ENCODE peak calls at places on chromosome 17, in five cellular contexts. One of them, this sample, is unnamed.

GRCh38 chr17:6755281-6755680 is 565 bp upstream of the XAF1 start:
- DNase-seq in tibial artery: peak
- DNase-seq in CD4-positive, alpha-beta T cell: no peak
- DNase-seq in psoas muscle: peak
- DNase-seq in RWPE1: no peak
- DNase-seq in this sample: no peak

GRCh38 chr17:27946521-27946920 is 53.4 kb upstream of the LYRM9 start:
- DNase-seq in RWPE1: no peak
- DNase-seq in psoas muscle: no peak
- DNase-seq in tibial artery: no peak
- DNase-seq in CD4-positive, alpha-beta T cell: no peak
- DNase-seq in this sample: no peak

GRCh38 chr17:76467366-76467765 is at the start of gene AANAT:
- DNase-seq in psoas muscle: no peak
- DNase-seq in CD4-positive, alpha-beta T cell: no peak
- DNase-seq in RWPE1: no peak
- DNase-seq in tibial artery: no peak
- DNase-seq in this sample: no peak

GRCh38 chr17:43671075-43671692 is 9.5 kb upstream of the MEOX1 start:
- DNase-seq in CD4-positive, alpha-beta T cell: no peak
- DNase-seq in psoas muscle: no peak
- DNase-seq in tibial artery: no peak
- DNase-seq in RWPE1: no peak
- DNase-seq in this sample: no peak

GRCh38 chr17:56389356-56389755 is 204.1 kb upstream of the NOG start:
- DNase-seq in RWPE1: no peak
- DNase-seq in CD4-positive, alpha-beta T cell: no peak
- DNase-seq in tibial artery: no peak
- DNase-seq in psoas muscle: no peak
- DNase-seq in this sample: no peak

GRCh38 chr17:61284174-61284573 is 115.5 kb upstream of the TBX2 start:
- DNase-seq in tibial artery: no peak
- DNase-seq in psoas muscle: no peak
- DNase-seq in CD4-positive, alpha-beta T cell: no peak
- DNase-seq in RWPE1: no peak
- DNase-seq in this sample: no peak

GRCh38 chr17:75047398-75048098 is 523 bp downstream of the KCTD2 start:
- DNase-seq in tibial artery: peak
- DNase-seq in RWPE1: no peak
- DNase-seq in psoas muscle: peak
- DNase-seq in CD4-positive, alpha-beta T cell: no peak
- DNase-seq in this sample: peak

GRCh38 chr17:61468263-61468907 is 16.2 kb downstream of the TBX4 start:
- DNase-seq in RWPE1: no peak
- DNase-seq in CD4-positive, alpha-beta T cell: no peak
- DNase-seq in psoas muscle: no peak
- DNase-seq in tibial artery: no peak
- DNase-seq in this sample: no peak

GRCh38 chr17:75124041-75124818 is 7.3 kb downstream of the NT5C start:
- DNase-seq in psoas muscle: peak
- DNase-seq in tibial artery: peak
- DNase-seq in CD4-positive, alpha-beta T cell: peak
- DNase-seq in RWPE1: peak
- DNase-seq in this sample: no peak

GRCh38 chr17:64063766-64064224 is 43.4 kb upstream of the ICAM2 start:
- DNase-seq in RWPE1: no peak
- DNase-seq in psoas muscle: peak
- DNase-seq in tibial artery: no peak
- DNase-seq in CD4-positive, alpha-beta T cell: peak
- DNase-seq in this sample: peak

GRCh38 chr17:79950711-79951110 is 85.0 kb downstream of the TBC1D16 start:
- DNase-seq in psoas muscle: peak
- DNase-seq in tibial artery: peak
- DNase-seq in CD4-positive, alpha-beta T cell: no peak
- DNase-seq in RWPE1: no peak
- DNase-seq in this sample: peak

GRCh38 chr17:80103061-80103481 is 1.7 kb downstream of the GAA start:
- DNase-seq in RWPE1: peak
- DNase-seq in psoas muscle: no peak
- DNase-seq in CD4-positive, alpha-beta T cell: no peak
- DNase-seq in tibial artery: no peak
- DNase-seq in this sample: no peak

GRCh38 chr17:11986939-11987329 is 10.3 kb downstream of the ZNF18 start:
- DNase-seq in RWPE1: peak
- DNase-seq in CD4-positive, alpha-beta T cell: no peak
- DNase-seq in psoas muscle: no peak
- DNase-seq in tibial artery: no peak
- DNase-seq in this sample: no peak

GRCh38 chr17:34300652-34301390 is 15.3 kb downstream of the CCL11 start:
- DNase-seq in CD4-positive, alpha-beta T cell: no peak
- DNase-seq in psoas muscle: no peak
- DNase-seq in tibial artery: no peak
- DNase-seq in RWPE1: no peak
- DNase-seq in this sample: no peak

GRCh38 chr17:34980681-34981537 is 597 bp downstream of the LIG3 start:
- DNase-seq in RWPE1: peak
- DNase-seq in tibial artery: peak
- DNase-seq in CD4-positive, alpha-beta T cell: peak
- DNase-seq in psoas muscle: peak
- DNase-seq in this sample: peak

GRCh38 chr17:68512967-68513474 is 791 bp downstream of the PRKAR1A start:
- DNase-seq in psoas muscle: no peak
- DNase-seq in tibial artery: no peak
- DNase-seq in RWPE1: peak
- DNase-seq in CD4-positive, alpha-beta T cell: no peak
- DNase-seq in this sample: peak

GRCh38 chr17:78826426-78826825 is 14.2 kb downstream of the USP36 start:
- DNase-seq in tibial artery: no peak
- DNase-seq in psoas muscle: no peak
- DNase-seq in CD4-positive, alpha-beta T cell: no peak
- DNase-seq in RWPE1: no peak
- DNase-seq in this sample: no peak

GRCh38 chr17:49779730-49780220 is 8.7 kb upstream of the KAT7 start:
- DNase-seq in CD4-positive, alpha-beta T cell: no peak
- DNase-seq in psoas muscle: no peak
- DNase-seq in tibial artery: no peak
- DNase-seq in RWPE1: peak
- DNase-seq in this sample: no peak

GRCh38 chr17:72422505-72423285 is 301.9 kb downstream of the SOX9 start:
- DNase-seq in tibial artery: peak
- DNase-seq in RWPE1: peak
- DNase-seq in psoas muscle: peak
- DNase-seq in CD4-positive, alpha-beta T cell: no peak
- DNase-seq in this sample: peak

GRCh38 chr17:57486978-57487377 is 230.7 kb downstream of the MSI2 start:
- DNase-seq in CD4-positive, alpha-beta T cell: no peak
- DNase-seq in psoas muscle: no peak
- DNase-seq in RWPE1: no peak
- DNase-seq in tibial artery: no peak
- DNase-seq in this sample: no peak

GRCh38 chr17:67200727-67201301 is 44.2 kb downstream of the HELZ start:
- DNase-seq in RWPE1: peak
- DNase-seq in CD4-positive, alpha-beta T cell: no peak
- DNase-seq in psoas muscle: no peak
- DNase-seq in tibial artery: no peak
- DNase-seq in this sample: no peak

GRCh38 chr17:21275047-21275578 is 9.4 kb upstream of the MAP2K3 start:
- DNase-seq in CD4-positive, alpha-beta T cell: no peak
- DNase-seq in psoas muscle: peak
- DNase-seq in RWPE1: no peak
- DNase-seq in tibial artery: no peak
- DNase-seq in this sample: no peak

GRCh38 chr17:32331243-32332040 is 10.5 kb downstream of the C17orf75 start:
- DNase-seq in tibial artery: no peak
- DNase-seq in CD4-positive, alpha-beta T cell: no peak
- DNase-seq in RWPE1: no peak
- DNase-seq in psoas muscle: no peak
- DNase-seq in this sample: no peak

GRCh38 chr17:19718613-19719364 is 2.4 kb upstream of the SLC47A2 start:
- DNase-seq in CD4-positive, alpha-beta T cell: no peak
- DNase-seq in RWPE1: no peak
- DNase-seq in tibial artery: no peak
- DNase-seq in psoas muscle: peak
- DNase-seq in this sample: peak

GRCh38 chr17:65066858-65067257 is 10.3 kb upstream of the GNA13 start:
- DNase-seq in psoas muscle: no peak
- DNase-seq in RWPE1: no peak
- DNase-seq in tibial artery: no peak
- DNase-seq in CD4-positive, alpha-beta T cell: no peak
- DNase-seq in this sample: no peak

GRCh38 chr17:8468988-8469387 is 33.3 kb downstream of the NDEL1 start:
- DNase-seq in tibial artery: no peak
- DNase-seq in psoas muscle: no peak
- DNase-seq in RWPE1: no peak
- DNase-seq in CD4-positive, alpha-beta T cell: no peak
- DNase-seq in this sample: no peak

GRCh38 chr17:16374129-16374528 is 6.8 kb upstream of the UBB start:
- DNase-seq in tibial artery: no peak
- DNase-seq in CD4-positive, alpha-beta T cell: no peak
- DNase-seq in psoas muscle: peak
- DNase-seq in RWPE1: no peak
- DNase-seq in this sample: no peak

GRCh38 chr17:54967621-54968258 is 714 bp downstream of the COX11 start:
- DNase-seq in RWPE1: peak
- DNase-seq in CD4-positive, alpha-beta T cell: no peak
- DNase-seq in psoas muscle: no peak
- DNase-seq in tibial artery: no peak
- DNase-seq in this sample: peak

GRCh38 chr17:40177275-40177874 is at the start of gene RAPGEFL1:
- DNase-seq in psoas muscle: peak
- DNase-seq in tibial artery: peak
- DNase-seq in CD4-positive, alpha-beta T cell: peak
- DNase-seq in RWPE1: peak
- DNase-seq in this sample: peak

GRCh38 chr17:70225272-70225671 is 55.9 kb downstream of the KCNJ2 start:
- DNase-seq in psoas muscle: no peak
- DNase-seq in RWPE1: no peak
- DNase-seq in CD4-positive, alpha-beta T cell: no peak
- DNase-seq in tibial artery: no peak
- DNase-seq in this sample: no peak

DNA sequence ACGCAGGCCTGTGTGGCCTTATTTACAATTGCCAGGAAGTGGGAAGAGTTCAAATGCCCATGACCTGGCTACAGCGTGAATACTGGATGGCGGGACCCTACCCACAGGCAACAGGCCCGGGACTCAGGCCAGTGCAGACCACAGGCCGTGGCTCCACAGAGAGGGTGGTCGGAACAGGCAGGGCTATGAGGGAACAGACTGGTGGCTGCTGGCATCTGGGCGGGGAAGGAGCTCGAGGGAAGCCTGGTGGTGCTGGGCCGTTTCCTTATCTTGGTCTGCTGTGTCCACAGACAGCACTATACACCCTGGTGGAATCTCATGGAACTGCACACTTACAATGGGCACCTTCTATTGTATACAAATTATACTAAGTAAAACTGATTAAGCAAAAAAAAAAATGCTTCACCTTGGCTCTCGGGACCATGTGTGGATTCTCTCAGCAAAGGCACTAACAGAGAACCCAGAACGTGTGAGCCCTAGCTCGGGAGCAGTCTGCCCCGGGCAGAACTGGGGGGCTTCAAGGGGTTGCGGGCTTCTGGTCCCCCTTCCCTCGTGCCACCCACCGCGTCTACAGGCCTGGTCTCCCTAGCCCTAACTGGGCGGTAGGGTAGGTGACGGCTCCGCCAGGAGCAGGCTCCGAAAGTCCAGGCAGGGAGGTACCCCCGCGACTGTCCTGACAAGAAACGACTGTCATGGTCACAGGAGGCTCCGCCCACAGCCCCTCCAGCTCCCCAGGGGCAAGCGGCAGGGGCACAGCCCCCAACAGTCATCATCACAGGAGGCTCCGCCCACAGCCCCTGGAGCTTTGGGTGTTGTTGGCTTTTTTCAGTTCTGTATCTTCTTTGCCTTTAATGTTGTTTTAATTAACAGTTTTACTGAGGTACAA is 21.8 kb downstream of the CEP131 start:
- DNase-seq in CD4-positive, alpha-beta T cell: no peak
- DNase-seq in tibial artery: no peak
- DNase-seq in psoas muscle: no peak
- DNase-seq in RWPE1: peak
- DNase-seq in this sample: peak
- H3K27ac ChIP-seq in CD4-positive, alpha-beta T cell: no peak
- H3K27ac ChIP-seq in tibial artery: no peak
- H3K27ac ChIP-seq in psoas muscle: no peak
- H3K27ac ChIP-seq in RWPE1: no peak
- H3K27ac ChIP-seq in this sample: no peak

DNA sequence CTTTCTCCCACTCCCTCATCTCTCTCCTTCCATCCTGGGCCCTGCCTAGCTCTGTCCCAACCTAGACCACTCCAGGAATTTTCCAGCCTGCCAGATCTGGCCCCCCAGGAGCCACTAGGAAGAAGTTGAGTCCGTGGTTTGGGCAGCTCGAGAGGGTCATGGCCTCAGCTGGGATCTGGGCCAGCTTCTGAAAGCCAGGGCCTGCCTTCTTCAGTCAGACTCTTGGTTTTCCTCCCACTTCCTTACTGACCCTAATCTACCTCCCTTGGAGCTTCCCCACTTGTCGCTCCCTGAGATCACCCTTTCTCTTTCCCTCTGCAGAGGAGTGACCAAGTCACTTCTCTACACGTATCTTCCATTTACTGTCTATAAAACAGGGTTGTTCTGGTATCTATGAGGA is 6.4 kb upstream of the LLGL1 start:
- DNase-seq in RWPE1: no peak
- DNase-seq in CD4-positive, alpha-beta T cell: no peak
- DNase-seq in tibial artery: no peak
- DNase-seq in psoas muscle: peak
- DNase-seq in this sample: no peak
- TF ChIP-seq CTCF in RWPE1: no peak
- TF ChIP-seq CTCF in CD4-positive, alpha-beta T cell: no peak
- TF ChIP-seq CTCF in tibial artery: no peak
- TF ChIP-seq CTCF in psoas muscle: no peak
- TF ChIP-seq CTCF in this sample: no peak

GRCh38 chr17:82881900-82882714 is 42.3 kb upstream of the ZNF750 start:
- DNase-seq in CD4-positive, alpha-beta T cell: no peak
- DNase-seq in tibial artery: peak
- DNase-seq in RWPE1: no peak
- DNase-seq in psoas muscle: peak
- DNase-seq in this sample: no peak
- H3K27ac ChIP-seq in CD4-positive, alpha-beta T cell: peak
- H3K27ac ChIP-seq in tibial artery: peak
- H3K27ac ChIP-seq in RWPE1: peak
- H3K27ac ChIP-seq in psoas muscle: no peak
- H3K27ac ChIP-seq in this sample: no peak

GRCh38 chr17:45230787-45231480 is 9.2 kb downstream of the FMNL1 start:
- DNase-seq in psoas muscle: peak
- DNase-seq in RWPE1: no peak
- DNase-seq in tibial artery: peak
- DNase-seq in CD4-positive, alpha-beta T cell: no peak
- DNase-seq in this sample: peak

GRCh38 chr17:45230410-45230786 is 8.7 kb downstream of the FMNL1 start:
- DNase-seq in RWPE1: no peak
- DNase-seq in CD4-positive, alpha-beta T cell: no peak
- DNase-seq in psoas muscle: no peak
- DNase-seq in tibial artery: no peak
- DNase-seq in this sample: no peak

GRCh38 chr17:45232514-45233422 is 11.1 kb downstream of the FMNL1 start:
- DNase-seq in CD4-positive, alpha-beta T cell: no peak
- DNase-seq in RWPE1: no peak
- DNase-seq in tibial artery: no peak
- DNase-seq in psoas muscle: no peak
- DNase-seq in this sample: no peak

GRCh38 chr17:45229681-45230409 is 8.2 kb downstream of the FMNL1 start:
- DNase-seq in CD4-positive, alpha-beta T cell: no peak
- DNase-seq in tibial artery: no peak
- DNase-seq in psoas muscle: peak
- DNase-seq in RWPE1: no peak
- DNase-seq in this sample: peak

GRCh38 chr17:45231481-45232116 is 9.9 kb downstream of the FMNL1 start:
- DNase-seq in RWPE1: no peak
- DNase-seq in psoas muscle: no peak
- DNase-seq in CD4-positive, alpha-beta T cell: no peak
- DNase-seq in tibial artery: no peak
- DNase-seq in this sample: peak
- TF ChIP-seq CTCF in RWPE1: no peak
- TF ChIP-seq CTCF in psoas muscle: no peak
- TF ChIP-seq CTCF in CD4-positive, alpha-beta T cell: peak
- TF ChIP-seq CTCF in tibial artery: no peak
- TF ChIP-seq CTCF in this sample: peak